ENCODE peak calls at places on chromosomes 2 and 18, in six cellular contexts. One of them, this sample, is unnamed.

GRCh38 chr2:110157153-110157793 is 41.7 kb upstream of the MALL start:
- DNase-seq in AG04449: peak
- DNase-seq in neuronal stem cell: peak
- DNase-seq in cardiac muscle cell: peak
- DNase-seq in fibroblast of the aortic adventitia: peak
- DNase-seq in choroid plexus epithelial cell: peak
- DNase-seq in this sample: peak

GRCh38 chr2:96163768-96164429 is 18.7 kb upstream of the DUSP2 start:
- DNase-seq in fibroblast of the aortic adventitia: no peak
- DNase-seq in cardiac muscle cell: no peak
- DNase-seq in AG04449: no peak
- DNase-seq in choroid plexus epithelial cell: peak
- DNase-seq in neuronal stem cell: no peak
- DNase-seq in this sample: peak

GRCh38 chr2:74191596-74192380 is 6.6 kb upstream of the MTHFD2 start:
- DNase-seq in AG04449: no peak
- DNase-seq in neuronal stem cell: no peak
- DNase-seq in choroid plexus epithelial cell: no peak
- DNase-seq in cardiac muscle cell: no peak
- DNase-seq in fibroblast of the aortic adventitia: no peak
- DNase-seq in this sample: no peak

GRCh38 chr2:203994735-203995134 is 58.2 kb downstream of the ICOS start:
- DNase-seq in neuronal stem cell: no peak
- DNase-seq in fibroblast of the aortic adventitia: no peak
- DNase-seq in choroid plexus epithelial cell: no peak
- DNase-seq in AG04449: no peak
- DNase-seq in cardiac muscle cell: no peak
- DNase-seq in this sample: no peak

GRCh38 chr2:69768217-69768616 is 26.3 kb downstream of the ANXA4 start:
- DNase-seq in AG04449: no peak
- DNase-seq in cardiac muscle cell: no peak
- DNase-seq in fibroblast of the aortic adventitia: no peak
- DNase-seq in neuronal stem cell: no peak
- DNase-seq in choroid plexus epithelial cell: no peak
- DNase-seq in this sample: no peak

GRCh38 chr2:210553371-210553770 is 3.0 kb upstream of the CPS1 start:
- DNase-seq in neuronal stem cell: no peak
- DNase-seq in cardiac muscle cell: peak
- DNase-seq in AG04449: no peak
- DNase-seq in fibroblast of the aortic adventitia: no peak
- DNase-seq in choroid plexus epithelial cell: peak
- DNase-seq in this sample: no peak

GRCh38 chr2:67986258-67986657 is 76.5 kb downstream of the C1D start:
- DNase-seq in choroid plexus epithelial cell: no peak
- DNase-seq in AG04449: no peak
- DNase-seq in neuronal stem cell: no peak
- DNase-seq in fibroblast of the aortic adventitia: no peak
- DNase-seq in cardiac muscle cell: no peak
- DNase-seq in this sample: no peak

GRCh38 chr2:169761970-169762292 is 28.3 kb downstream of the KLHL23 start:
- DNase-seq in neuronal stem cell: no peak
- DNase-seq in AG04449: no peak
- DNase-seq in cardiac muscle cell: no peak
- DNase-seq in choroid plexus epithelial cell: no peak
- DNase-seq in fibroblast of the aortic adventitia: no peak
- DNase-seq in this sample: no peak

GRCh38 chr2:95309599-95309998 is 12.5 kb downstream of the KCNIP3 start:
- DNase-seq in neuronal stem cell: no peak
- DNase-seq in cardiac muscle cell: no peak
- DNase-seq in choroid plexus epithelial cell: no peak
- DNase-seq in AG04449: no peak
- DNase-seq in fibroblast of the aortic adventitia: no peak
- DNase-seq in this sample: no peak

GRCh38 chr2:72745679-72746368 is 80.0 kb downstream of the EXOC6B start:
- DNase-seq in choroid plexus epithelial cell: peak
- DNase-seq in cardiac muscle cell: peak
- DNase-seq in neuronal stem cell: peak
- DNase-seq in fibroblast of the aortic adventitia: peak
- DNase-seq in AG04449: no peak
- DNase-seq in this sample: peak

GRCh38 chr18:46152436-46152807 is 48.2 kb downstream of the HAUS1 start:
- DNase-seq in cardiac muscle cell: peak
- DNase-seq in neuronal stem cell: no peak
- DNase-seq in choroid plexus epithelial cell: peak
- DNase-seq in AG04449: no peak
- DNase-seq in fibroblast of the aortic adventitia: peak
- DNase-seq in this sample: no peak

GRCh38 chr2:102059151-102059550 is 67.4 kb downstream of the IL1R2 start:
- DNase-seq in neuronal stem cell: no peak
- DNase-seq in fibroblast of the aortic adventitia: no peak
- DNase-seq in choroid plexus epithelial cell: no peak
- DNase-seq in AG04449: no peak
- DNase-seq in cardiac muscle cell: peak
- DNase-seq in this sample: no peak

GRCh38 chr18:63410792-63411191 is 11.5 kb downstream of the VPS4B start:
- DNase-seq in cardiac muscle cell: peak
- DNase-seq in fibroblast of the aortic adventitia: peak
- DNase-seq in AG04449: no peak
- DNase-seq in choroid plexus epithelial cell: peak
- DNase-seq in neuronal stem cell: no peak
- DNase-seq in this sample: no peak

GRCh38 chr2:233867993-233868532 is at the start of gene MSL3B:
- DNase-seq in AG04449: no peak
- DNase-seq in fibroblast of the aortic adventitia: peak
- DNase-seq in cardiac muscle cell: peak
- DNase-seq in neuronal stem cell: peak
- DNase-seq in choroid plexus epithelial cell: peak
- DNase-seq in this sample: peak

GRCh38 chr2:239791727-239792648 is 233.2 kb downstream of the NDUFA10 start:
- DNase-seq in fibroblast of the aortic adventitia: no peak
- DNase-seq in choroid plexus epithelial cell: no peak
- DNase-seq in neuronal stem cell: no peak
- DNase-seq in cardiac muscle cell: no peak
- DNase-seq in AG04449: no peak
- DNase-seq in this sample: no peak

GRCh38 chr2:44602446-44602845 is 240.7 kb downstream of the CAMKMT start:
- DNase-seq in choroid plexus epithelial cell: no peak
- DNase-seq in neuronal stem cell: no peak
- DNase-seq in cardiac muscle cell: no peak
- DNase-seq in fibroblast of the aortic adventitia: no peak
- DNase-seq in AG04449: no peak
- DNase-seq in this sample: no peak

GRCh38 chr2:53740170-53740569 is 27.4 kb upstream of the CHAC2 start:
- DNase-seq in AG04449: no peak
- DNase-seq in cardiac muscle cell: peak
- DNase-seq in fibroblast of the aortic adventitia: peak
- DNase-seq in neuronal stem cell: no peak
- DNase-seq in choroid plexus epithelial cell: peak
- DNase-seq in this sample: peak

GRCh38 chr2:14944562-14945346 is 312.2 kb downstream of the LRATD1 start:
- DNase-seq in fibroblast of the aortic adventitia: peak
- DNase-seq in AG04449: no peak
- DNase-seq in cardiac muscle cell: no peak
- DNase-seq in neuronal stem cell: no peak
- DNase-seq in choroid plexus epithelial cell: peak
- DNase-seq in this sample: peak

GRCh38 chr2:238106698-238107524 is 6.8 kb downstream of the ESPNL start:
- DNase-seq in AG04449: no peak
- DNase-seq in neuronal stem cell: no peak
- DNase-seq in fibroblast of the aortic adventitia: no peak
- DNase-seq in choroid plexus epithelial cell: peak
- DNase-seq in cardiac muscle cell: no peak
- DNase-seq in this sample: peak

GRCh38 chr18:43341014-43341413 is 63.7 kb upstream of the SYT4 start:
- DNase-seq in fibroblast of the aortic adventitia: no peak
- DNase-seq in choroid plexus epithelial cell: no peak
- DNase-seq in AG04449: no peak
- DNase-seq in cardiac muscle cell: no peak
- DNase-seq in neuronal stem cell: no peak
- DNase-seq in this sample: no peak

GRCh38 chr2:138501427-138502252 is at the start of gene SPOPL:
- DNase-seq in choroid plexus epithelial cell: peak
- DNase-seq in AG04449: no peak
- DNase-seq in fibroblast of the aortic adventitia: peak
- DNase-seq in cardiac muscle cell: peak
- DNase-seq in neuronal stem cell: peak
- DNase-seq in this sample: peak

GRCh38 chr2:138503087-138503442 is 1.5 kb downstream of the SPOPL start:
- DNase-seq in cardiac muscle cell: peak
- DNase-seq in choroid plexus epithelial cell: peak
- DNase-seq in fibroblast of the aortic adventitia: no peak
- DNase-seq in AG04449: no peak
- DNase-seq in neuronal stem cell: no peak
- DNase-seq in this sample: no peak

GRCh38 chr2:138504092-138504491 is 2.5 kb downstream of the SPOPL start:
- DNase-seq in AG04449: no peak
- DNase-seq in choroid plexus epithelial cell: no peak
- DNase-seq in neuronal stem cell: no peak
- DNase-seq in fibroblast of the aortic adventitia: no peak
- DNase-seq in cardiac muscle cell: no peak
- DNase-seq in this sample: no peak

GRCh38 chr2:138503652-138504051 is 2.1 kb downstream of the SPOPL start:
- DNase-seq in AG04449: no peak
- DNase-seq in fibroblast of the aortic adventitia: no peak
- DNase-seq in choroid plexus epithelial cell: no peak
- DNase-seq in cardiac muscle cell: no peak
- DNase-seq in neuronal stem cell: no peak
- DNase-seq in this sample: no peak

DNA sequence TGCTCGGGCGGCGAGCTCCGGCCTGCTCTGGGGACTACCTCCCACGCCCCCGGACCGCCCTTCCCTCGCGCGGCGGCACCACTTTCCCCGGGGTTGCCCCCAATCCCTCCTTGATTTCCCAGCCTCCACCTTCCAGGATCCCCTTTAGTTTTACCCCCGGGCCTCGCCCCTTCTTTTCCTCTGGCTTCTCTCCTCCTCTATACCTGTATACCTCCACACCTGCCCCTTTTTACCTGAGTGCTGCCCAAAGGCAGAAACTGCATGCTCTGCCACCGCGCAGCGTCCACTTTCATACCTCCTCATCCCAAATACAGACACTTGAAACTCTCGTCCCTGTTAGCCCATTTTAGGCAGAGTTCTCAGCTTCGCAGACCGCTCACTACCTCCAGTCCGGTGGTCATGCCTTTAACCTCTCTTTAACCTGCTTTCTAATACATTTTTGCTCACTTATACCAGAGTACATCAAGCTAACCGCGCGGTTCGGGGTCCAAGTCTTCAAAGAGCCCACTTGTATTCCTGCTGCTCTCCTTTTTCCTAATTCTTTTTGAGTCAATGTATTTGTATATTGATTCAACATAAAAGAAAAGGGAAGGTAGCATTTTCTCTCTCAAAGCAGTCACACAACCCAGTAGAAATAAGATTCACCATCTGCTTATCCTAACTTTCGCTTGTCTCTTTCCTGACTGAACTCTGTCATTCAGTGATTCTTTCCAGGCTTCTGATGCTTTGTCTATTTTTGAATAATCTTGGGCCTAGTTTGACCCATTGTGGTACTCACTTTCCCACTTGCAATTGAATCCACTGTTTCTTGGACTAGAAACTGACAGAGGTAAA is 900 bp downstream of the SPOPL start:
- DNase-seq in fibroblast of the aortic adventitia: no peak
- DNase-seq in AG04449: no peak
- DNase-seq in choroid plexus epithelial cell: peak
- DNase-seq in cardiac muscle cell: peak
- DNase-seq in neuronal stem cell: no peak
- DNase-seq in this sample: no peak
- H3K4me3 ChIP-seq in fibroblast of the aortic adventitia: peak
- H3K4me3 ChIP-seq in AG04449: peak
- H3K4me3 ChIP-seq in choroid plexus epithelial cell: peak
- H3K4me3 ChIP-seq in cardiac muscle cell: peak
- H3K4me3 ChIP-seq in neuronal stem cell: peak
- H3K4me3 ChIP-seq in this sample: peak

GRCh38 chr2:206173147-206173546 is 13.5 kb downstream of the EEF1B2 start:
- DNase-seq in choroid plexus epithelial cell: no peak
- DNase-seq in AG04449: no peak
- DNase-seq in neuronal stem cell: no peak
- DNase-seq in fibroblast of the aortic adventitia: no peak
- DNase-seq in cardiac muscle cell: no peak
- DNase-seq in this sample: no peak

GRCh38 chr2:206176886-206177285 is 17.2 kb downstream of the EEF1B2 start:
- DNase-seq in cardiac muscle cell: no peak
- DNase-seq in choroid plexus epithelial cell: no peak
- DNase-seq in AG04449: no peak
- DNase-seq in neuronal stem cell: no peak
- DNase-seq in fibroblast of the aortic adventitia: no peak
- DNase-seq in this sample: no peak

GRCh38 chr2:206176128-206176527 is 16.4 kb downstream of the EEF1B2 start:
- DNase-seq in AG04449: no peak
- DNase-seq in neuronal stem cell: no peak
- DNase-seq in cardiac muscle cell: peak
- DNase-seq in fibroblast of the aortic adventitia: peak
- DNase-seq in choroid plexus epithelial cell: peak
- DNase-seq in this sample: no peak
- H3K4me3 ChIP-seq in AG04449: no peak
- H3K4me3 ChIP-seq in neuronal stem cell: no peak
- H3K4me3 ChIP-seq in cardiac muscle cell: no peak
- H3K4me3 ChIP-seq in fibroblast of the aortic adventitia: no peak
- H3K4me3 ChIP-seq in choroid plexus epithelial cell: no peak
- H3K4me3 ChIP-seq in this sample: no peak

DNA sequence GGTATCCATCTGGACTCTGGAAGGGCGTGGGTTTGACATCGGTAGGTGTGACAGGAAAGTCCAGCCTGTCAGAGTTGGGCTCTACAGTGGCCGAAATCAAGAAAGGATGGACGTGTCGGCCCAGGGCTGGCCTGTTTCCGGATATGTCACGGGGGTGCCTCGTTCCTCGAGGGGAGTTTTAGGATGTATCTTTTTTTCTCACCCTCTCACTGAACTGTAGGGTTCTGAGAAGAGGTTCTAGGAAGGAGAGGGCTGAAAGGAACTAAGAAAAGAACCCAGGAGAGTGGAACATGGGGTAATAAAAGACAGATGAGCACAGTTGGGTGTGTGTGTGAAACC is 7.2 kb upstream of the SP9 start:
- DNase-seq in cardiac muscle cell: no peak
- DNase-seq in choroid plexus epithelial cell: no peak
- DNase-seq in neuronal stem cell: no peak
- DNase-seq in AG04449: no peak
- DNase-seq in fibroblast of the aortic adventitia: no peak
- DNase-seq in this sample: no peak
- H3K4me3 ChIP-seq in cardiac muscle cell: peak
- H3K4me3 ChIP-seq in choroid plexus epithelial cell: no peak
- H3K4me3 ChIP-seq in neuronal stem cell: no peak
- H3K4me3 ChIP-seq in AG04449: no peak
- H3K4me3 ChIP-seq in fibroblast of the aortic adventitia: no peak
- H3K4me3 ChIP-seq in this sample: no peak

GRCh38 chr2:227720680-227721079 is 2.9 kb upstream of the SLC19A3 start:
- DNase-seq in cardiac muscle cell: peak
- DNase-seq in fibroblast of the aortic adventitia: no peak
- DNase-seq in neuronal stem cell: no peak
- DNase-seq in AG04449: no peak
- DNase-seq in choroid plexus epithelial cell: no peak
- DNase-seq in this sample: no peak

GRCh38 chr2:227719637-227720036 is 1.8 kb upstream of the SLC19A3 start:
- DNase-seq in neuronal stem cell: no peak
- DNase-seq in fibroblast of the aortic adventitia: no peak
- DNase-seq in cardiac muscle cell: peak
- DNase-seq in AG04449: no peak
- DNase-seq in choroid plexus epithelial cell: no peak
- DNase-seq in this sample: no peak

GRCh38 chr2:227716501-227716900 is 1.3 kb downstream of the SLC19A3 start:
- DNase-seq in neuronal stem cell: no peak
- DNase-seq in fibroblast of the aortic adventitia: no peak
- DNase-seq in choroid plexus epithelial cell: no peak
- DNase-seq in AG04449: no peak
- DNase-seq in cardiac muscle cell: no peak
- DNase-seq in this sample: no peak

GRCh38 chr2:227717687-227718567 is at the start of gene SLC19A3:
- DNase-seq in neuronal stem cell: peak
- DNase-seq in fibroblast of the aortic adventitia: peak
- DNase-seq in AG04449: no peak
- DNase-seq in choroid plexus epithelial cell: peak
- DNase-seq in cardiac muscle cell: peak
- DNase-seq in this sample: peak
- H3K4me3 ChIP-seq in neuronal stem cell: peak
- H3K4me3 ChIP-seq in fibroblast of the aortic adventitia: peak
- H3K4me3 ChIP-seq in AG04449: peak
- H3K4me3 ChIP-seq in choroid plexus epithelial cell: peak
- H3K4me3 ChIP-seq in cardiac muscle cell: peak
- H3K4me3 ChIP-seq in this sample: peak